ENCODE peak calls at places on chromosomes 7 and 10, in ten cellular contexts. L is LHCN-M2; G is stimulated activated CD4-positive, alpha-beta T cell treated with anti-CD3 and anti-CD28 coated beads, TNF-alpha, amount 100 ng/mL, for 1 hour; D is NCI-H1092; Y is T-helper 22 cell; B is activated naive CD8-positive, alpha-beta T cell treated with anti-CD3 and anti-CD28 coated beads, Interleukin-2, amount 50 U/mL, for 16 hours; W is endothelial cell of umbilical vein; T is progenitor cell of endocrine pancreas; E is neural crest cell; R is fibroblast of pulmonary artery. J is an unnamed sample.

GRCh38 chr10:63197304-63198092 is 64.4 kb downstream of the NRBF2 start:
- DNase-seq in R (peak), B (no peak), D (no peak), G (no peak), Y (no peak), W (no peak), T (no peak), L (peak), E (no peak), J (no peak)

GRCh38 chr10:110498087-110498981 is 627 bp downstream of the DUSP5 start:
- DNase-seq in R (peak), W (peak), D (peak), Y (peak), L (peak), G (peak), E (peak), T (peak), B (peak), J (peak)

GRCh38 chr10:71354771-71355170 is 35.7 kb downstream of the SLC29A3 start:
- DNase-seq in L (no peak), B (no peak), R (no peak), E (no peak), W (peak), T (no peak), G (no peak), D (no peak), Y (no peak), J (no peak)

GRCh38 chr10:86344714-86345161 is 21.9 kb downstream of the GRID1 start:
- DNase-seq in Y (no peak), E (no peak), R (no peak), B (no peak), T (no peak), L (no peak), W (no peak), G (no peak), D (peak), J (no peak)

GRCh38 chr10:3116508-3117100 is 49.3 kb downstream of the PFKP start:
- DNase-seq in W (no peak), Y (no peak), D (no peak), R (no peak), G (no peak), T (no peak), L (no peak), E (no peak), B (no peak), J (no peak)

GRCh38 chr10:121282797-121283515 is 315.3 kb downstream of the FGFR2 start:
- DNase-seq in G (no peak), E (no peak), T (no peak), L (no peak), B (no peak), R (no peak), Y (no peak), D (no peak), W (no peak), J (no peak)

GRCh38 chr10:33211123-33211878 is 123.2 kb downstream of the NRP1 start:
- DNase-seq in W (no peak), R (peak), L (peak), T (no peak), Y (no peak), D (no peak), E (no peak), B (no peak), G (no peak), J (no peak)

GRCh38 chr7:33471636-33472242 is 342.4 kb downstream of the BBS9 start:
- DNase-seq in G (no peak), B (no peak), Y (no peak), E (no peak), W (no peak), T (no peak), D (no peak), L (peak), R (no peak), J (no peak)

GRCh38 chr7:106071356-106071998 is 40.6 kb downstream of the SYPL1 start:
- DNase-seq in T (no peak), L (no peak), Y (no peak), G (peak), D (no peak), B (no peak), R (peak), E (no peak), W (peak), J (no peak)

GRCh38 chr10:7833210-7833609 is 14.9 kb downstream of the TAF3 start:
- DNase-seq in E (no peak), G (no peak), R (no peak), T (no peak), B (no peak), Y (no peak), W (no peak), L (peak), D (no peak), J (no peak)

GRCh38 chr7:157250605-157251228 is 86.1 kb upstream of the DNAJB6 start:
- DNase-seq in W (peak), B (peak), T (peak), Y (no peak), E (peak), L (peak), G (peak), D (peak), R (peak), J (peak)

GRCh38 chr7:54076619-54077018 is 465.6 kb upstream of the VSTM2A start:
- DNase-seq in R (no peak), D (no peak), B (no peak), Y (no peak), W (no peak), G (no peak), E (no peak), T (no peak), L (no peak), J (no peak)

J was measured in SJCRH30.